ENCODE peak calls at places on chromosomes 16 and 17, in five cellular contexts. One of them, this sample, is unnamed.

GRCh38 chr16:2157480-2158261 is 2.1 kb downstream of the TRAF7 start:
- DNase-seq in suprapubic skin: no peak
- DNase-seq in esophagus muscularis mucosa: no peak
- DNase-seq in A549: no peak
- DNase-seq in K562: no peak
- DNase-seq in this sample: no peak

GRCh38 chr17:49214665-49215360 is 4.3 kb downstream of the ABI3 start:
- DNase-seq in K562: no peak
- DNase-seq in A549: no peak
- DNase-seq in esophagus muscularis mucosa: no peak
- DNase-seq in suprapubic skin: no peak
- DNase-seq in this sample: no peak

GRCh38 chr16:4882261-4882632 is 35.0 kb downstream of the UBN1 start:
- DNase-seq in suprapubic skin: no peak
- DNase-seq in K562: no peak
- DNase-seq in A549: no peak
- DNase-seq in esophagus muscularis mucosa: no peak
- DNase-seq in this sample: peak

GRCh38 chr16:58234831-58235595 is 37.1 kb upstream of the CSNK2A2 start:
- DNase-seq in K562: no peak
- DNase-seq in A549: no peak
- DNase-seq in suprapubic skin: no peak
- DNase-seq in esophagus muscularis mucosa: no peak
- DNase-seq in this sample: no peak

GRCh38 chr17:14201595-14201994 is 35.1 kb downstream of the CDRT15 start:
- DNase-seq in suprapubic skin: no peak
- DNase-seq in A549: no peak
- DNase-seq in esophagus muscularis mucosa: no peak
- DNase-seq in K562: no peak
- DNase-seq in this sample: no peak

GRCh38 chr17:332023-332422 is 20.6 kb downstream of the RPH3AL start:
- DNase-seq in esophagus muscularis mucosa: no peak
- DNase-seq in K562: no peak
- DNase-seq in suprapubic skin: no peak
- DNase-seq in A549: no peak
- DNase-seq in this sample: peak

GRCh38 chr16:85234310-85235235 is 122.3 kb upstream of the CIBAR2 start:
- DNase-seq in suprapubic skin: no peak
- DNase-seq in esophagus muscularis mucosa: no peak
- DNase-seq in A549: peak
- DNase-seq in K562: peak
- DNase-seq in this sample: peak

GRCh38 chr16:51818342-51818944 is 667.4 kb upstream of the SALL1 start:
- DNase-seq in suprapubic skin: no peak
- DNase-seq in esophagus muscularis mucosa: no peak
- DNase-seq in K562: no peak
- DNase-seq in A549: peak
- DNase-seq in this sample: no peak

GRCh38 chr16:15487336-15488284 is 53.2 kb downstream of the BMERB1 start:
- DNase-seq in K562: no peak
- DNase-seq in A549: no peak
- DNase-seq in suprapubic skin: no peak
- DNase-seq in esophagus muscularis mucosa: no peak
- DNase-seq in this sample: no peak

GRCh38 chr16:47431960-47432359 is 28.9 kb downstream of the ITFG1 start:
- DNase-seq in esophagus muscularis mucosa: no peak
- DNase-seq in suprapubic skin: no peak
- DNase-seq in A549: no peak
- DNase-seq in K562: no peak
- DNase-seq in this sample: no peak

GRCh38 chr17:31190351-31190750 is 95.6 kb downstream of the NF1 start:
- DNase-seq in suprapubic skin: no peak
- DNase-seq in K562: no peak
- DNase-seq in esophagus muscularis mucosa: no peak
- DNase-seq in A549: no peak
- DNase-seq in this sample: no peak

GRCh38 chr16:21656795-21657768 is 4.7 kb upstream of the IGSF6 start:
- DNase-seq in esophagus muscularis mucosa: no peak
- DNase-seq in A549: peak
- DNase-seq in K562: peak
- DNase-seq in suprapubic skin: no peak
- DNase-seq in this sample: no peak

GRCh38 chr16:67571464-67571863 is 9.1 kb downstream of the CTCF start:
- DNase-seq in suprapubic skin: no peak
- DNase-seq in K562: no peak
- DNase-seq in esophagus muscularis mucosa: no peak
- DNase-seq in A549: no peak
- DNase-seq in this sample: no peak

GRCh38 chr16:67571981-67572431 is 9.7 kb downstream of the CTCF start:
- DNase-seq in suprapubic skin: no peak
- DNase-seq in A549: no peak
- DNase-seq in esophagus muscularis mucosa: no peak
- DNase-seq in K562: no peak
- DNase-seq in this sample: no peak
- H3K27ac ChIP-seq in suprapubic skin: no peak
- H3K27ac ChIP-seq in A549: no peak
- H3K27ac ChIP-seq in esophagus muscularis mucosa: no peak
- H3K27ac ChIP-seq in K562: no peak
- H3K27ac ChIP-seq in this sample: no peak

GRCh38 chr17:1487939-1488825 is 4.3 kb downstream of the MYO1C start:
- DNase-seq in suprapubic skin: peak
- DNase-seq in K562: peak
- DNase-seq in A549: peak
- DNase-seq in esophagus muscularis mucosa: no peak
- DNase-seq in this sample: peak
- TF ChIP-seq EP300 in suprapubic skin: no peak
- TF ChIP-seq EP300 in K562: no peak
- TF ChIP-seq EP300 in A549: peak
- TF ChIP-seq EP300 in esophagus muscularis mucosa: no peak
- TF ChIP-seq EP300 in this sample: no peak

GRCh38 chr16:82187829-82188228 is 17.8 kb upstream of the MPHOSPH6 start:
- DNase-seq in esophagus muscularis mucosa: no peak
- DNase-seq in K562: no peak
- DNase-seq in suprapubic skin: no peak
- DNase-seq in A549: no peak
- DNase-seq in this sample: no peak

GRCh38 chr16:82195917-82196494 is 26.0 kb upstream of the MPHOSPH6 start:
- DNase-seq in esophagus muscularis mucosa: no peak
- DNase-seq in suprapubic skin: no peak
- DNase-seq in A549: no peak
- DNase-seq in K562: no peak
- DNase-seq in this sample: no peak

GRCh38 chr16:82197540-82198240 is 27.7 kb upstream of the MPHOSPH6 start:
- DNase-seq in K562: no peak
- DNase-seq in esophagus muscularis mucosa: no peak
- DNase-seq in suprapubic skin: no peak
- DNase-seq in A549: no peak
- DNase-seq in this sample: no peak

GRCh38 chr16:82194076-82194475 is 24.1 kb upstream of the MPHOSPH6 start:
- DNase-seq in A549: no peak
- DNase-seq in suprapubic skin: no peak
- DNase-seq in esophagus muscularis mucosa: no peak
- DNase-seq in K562: no peak
- DNase-seq in this sample: no peak

GRCh38 chr16:82192665-82193064 is 22.6 kb upstream of the MPHOSPH6 start:
- DNase-seq in K562: no peak
- DNase-seq in suprapubic skin: no peak
- DNase-seq in esophagus muscularis mucosa: no peak
- DNase-seq in A549: no peak
- DNase-seq in this sample: no peak
- H3K27ac ChIP-seq in K562: no peak
- H3K27ac ChIP-seq in suprapubic skin: no peak
- H3K27ac ChIP-seq in esophagus muscularis mucosa: no peak
- H3K27ac ChIP-seq in A549: no peak
- H3K27ac ChIP-seq in this sample: no peak

GRCh38 chr17:68646626-68647526 is 45.7 kb upstream of the FAM20A start:
- DNase-seq in A549: no peak
- DNase-seq in suprapubic skin: no peak
- DNase-seq in esophagus muscularis mucosa: no peak
- DNase-seq in K562: no peak
- DNase-seq in this sample: no peak

GRCh38 chr17:68640601-68641000 is 39.4 kb upstream of the FAM20A start:
- DNase-seq in suprapubic skin: no peak
- DNase-seq in esophagus muscularis mucosa: no peak
- DNase-seq in A549: no peak
- DNase-seq in K562: no peak
- DNase-seq in this sample: no peak

GRCh38 chr17:68641276-68642117 is 40.3 kb upstream of the FAM20A start:
- DNase-seq in K562: no peak
- DNase-seq in A549: no peak
- DNase-seq in suprapubic skin: no peak
- DNase-seq in esophagus muscularis mucosa: no peak
- DNase-seq in this sample: no peak

DNA sequence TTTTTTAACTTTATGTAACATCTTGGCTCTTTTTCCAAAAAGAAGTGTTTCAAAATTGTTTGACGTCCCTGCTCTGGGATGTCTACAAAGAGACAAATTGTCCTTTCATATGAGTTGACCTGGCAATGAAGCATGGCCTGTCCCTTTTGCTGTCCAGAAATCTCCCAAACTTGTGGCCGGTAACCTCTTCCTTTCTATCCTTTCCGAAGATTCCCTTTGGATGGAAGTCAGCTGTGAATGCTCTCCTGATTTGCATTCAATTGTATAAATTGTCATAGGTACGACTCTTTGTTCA is 40.9 kb upstream of the FAM20A start:
- DNase-seq in A549: no peak
- DNase-seq in K562: no peak
- DNase-seq in esophagus muscularis mucosa: no peak
- DNase-seq in suprapubic skin: no peak
- DNase-seq in this sample: no peak
- TF ChIP-seq EP300 in A549: no peak
- TF ChIP-seq EP300 in K562: no peak
- TF ChIP-seq EP300 in esophagus muscularis mucosa: no peak
- TF ChIP-seq EP300 in suprapubic skin: no peak
- TF ChIP-seq EP300 in this sample: no peak

GRCh38 chr17:78344666-78345065 is 15.2 kb downstream of the SOCS3 start:
- DNase-seq in esophagus muscularis mucosa: no peak
- DNase-seq in K562: no peak
- DNase-seq in A549: no peak
- DNase-seq in suprapubic skin: no peak
- DNase-seq in this sample: no peak
- H3K27ac ChIP-seq in esophagus muscularis mucosa: peak
- H3K27ac ChIP-seq in K562: no peak
- H3K27ac ChIP-seq in A549: no peak
- H3K27ac ChIP-seq in suprapubic skin: no peak
- H3K27ac ChIP-seq in this sample: no peak

DNA sequence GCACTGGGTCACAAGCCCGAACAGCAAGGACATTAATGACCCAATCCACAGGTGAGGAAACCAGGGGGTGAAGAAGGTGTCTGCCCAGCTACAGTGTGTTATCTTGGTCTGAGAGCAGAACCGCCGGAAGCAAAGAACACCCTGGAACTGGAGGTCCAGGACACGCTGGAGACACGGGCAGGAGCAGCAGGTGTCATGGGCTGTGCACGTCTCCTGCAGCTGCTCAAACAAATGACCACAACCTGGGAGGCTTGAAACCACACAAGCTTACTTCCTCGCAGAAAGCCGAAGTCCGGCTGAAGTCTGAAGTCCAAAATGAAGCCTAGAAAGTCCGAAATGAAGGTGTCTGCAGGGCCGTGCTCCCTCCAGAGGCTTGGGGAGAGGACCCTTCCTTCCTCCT is 351.4 kb downstream of the C16orf95 start:
- DNase-seq in esophagus muscularis mucosa: no peak
- DNase-seq in A549: no peak
- DNase-seq in K562: no peak
- DNase-seq in suprapubic skin: no peak
- DNase-seq in this sample: no peak
- TF ChIP-seq EP300 in esophagus muscularis mucosa: no peak
- TF ChIP-seq EP300 in A549: no peak
- TF ChIP-seq EP300 in K562: no peak
- TF ChIP-seq EP300 in suprapubic skin: no peak
- TF ChIP-seq EP300 in this sample: no peak

GRCh38 chr16:72198021-72198420 is 26.1 kb upstream of the PMFBP1 start:
- DNase-seq in suprapubic skin: no peak
- DNase-seq in esophagus muscularis mucosa: no peak
- DNase-seq in A549: no peak
- DNase-seq in K562: peak
- DNase-seq in this sample: peak
- H3K27ac ChIP-seq in suprapubic skin: no peak
- H3K27ac ChIP-seq in esophagus muscularis mucosa: no peak
- H3K27ac ChIP-seq in A549: no peak
- H3K27ac ChIP-seq in K562: no peak
- H3K27ac ChIP-seq in this sample: no peak

GRCh38 chr16:14415291-14415690 is 214.8 kb downstream of the PARN start:
- DNase-seq in A549: no peak
- DNase-seq in esophagus muscularis mucosa: no peak
- DNase-seq in suprapubic skin: no peak
- DNase-seq in K562: no peak
- DNase-seq in this sample: no peak

GRCh38 chr16:14419817-14420216 is 210.2 kb downstream of the PARN start:
- DNase-seq in suprapubic skin: no peak
- DNase-seq in A549: no peak
- DNase-seq in K562: no peak
- DNase-seq in esophagus muscularis mucosa: no peak
- DNase-seq in this sample: no peak

GRCh38 chr16:14420721-14421488 is 209.2 kb downstream of the PARN start:
- DNase-seq in suprapubic skin: no peak
- DNase-seq in A549: no peak
- DNase-seq in K562: no peak
- DNase-seq in esophagus muscularis mucosa: no peak
- DNase-seq in this sample: no peak

GRCh38 chr16:14416184-14416583 is 213.9 kb downstream of the PARN start:
- DNase-seq in esophagus muscularis mucosa: no peak
- DNase-seq in K562: no peak
- DNase-seq in A549: no peak
- DNase-seq in suprapubic skin: no peak
- DNase-seq in this sample: no peak

GRCh38 chr16:14418795-14419225 is 211.2 kb downstream of the PARN start:
- DNase-seq in K562: no peak
- DNase-seq in A549: no peak
- DNase-seq in suprapubic skin: no peak
- DNase-seq in esophagus muscularis mucosa: no peak
- DNase-seq in this sample: no peak
- TF ChIP-seq EP300 in K562: no peak
- TF ChIP-seq EP300 in A549: no peak
- TF ChIP-seq EP300 in suprapubic skin: no peak
- TF ChIP-seq EP300 in esophagus muscularis mucosa: no peak
- TF ChIP-seq EP300 in this sample: no peak

GRCh38 chr17:17048106-17048505 is 5.8 kb downstream of the MPRIP start:
- DNase-seq in esophagus muscularis mucosa: no peak
- DNase-seq in K562: no peak
- DNase-seq in A549: no peak
- DNase-seq in suprapubic skin: no peak
- DNase-seq in this sample: no peak
- H3K27ac ChIP-seq in esophagus muscularis mucosa: no peak
- H3K27ac ChIP-seq in K562: no peak
- H3K27ac ChIP-seq in A549: no peak
- H3K27ac ChIP-seq in suprapubic skin: no peak
- H3K27ac ChIP-seq in this sample: no peak